ENCODE peak calls at places on chromosomes 12 and 14, in five cellular contexts. One of them, this sample, is unnamed.

GRCh38 chr12:122917508-122918227 is 21.7 kb upstream of the VPS37B start:
- DNase-seq in A549: peak; percentile 60
- DNase-seq in ovary: no peak
- DNase-seq in HepG2: peak; percentile 86
- DNase-seq in brain microvascular endothelial cell: peak; percentile 13
- DNase-seq in this sample: peak; percentile 89

GRCh38 chr12:13128291-13129000 is 25.0 kb upstream of the GSG1 start:
- DNase-seq in A549: no peak
- DNase-seq in ovary: no peak
- DNase-seq in HepG2: no peak
- DNase-seq in brain microvascular endothelial cell: no peak
- DNase-seq in this sample: no peak

GRCh38 chr14:39090548-39091111 is 12.4 kb downstream of the SEC23A start:
- DNase-seq in A549: no peak
- DNase-seq in ovary: no peak
- DNase-seq in HepG2: no peak
- DNase-seq in brain microvascular endothelial cell: no peak
- DNase-seq in this sample: peak; percentile 10

GRCh38 chr12:49627752-49628360 is 4.5 kb downstream of the PRPF40B start:
- DNase-seq in A549: no peak
- DNase-seq in ovary: no peak
- DNase-seq in HepG2: no peak
- DNase-seq in brain microvascular endothelial cell: no peak
- DNase-seq in this sample: no peak

GRCh38 chr12:88756917-88757316 is 176.6 kb upstream of the KITLG start:
- DNase-seq in A549: no peak
- DNase-seq in ovary: no peak
- DNase-seq in HepG2: no peak
- DNase-seq in brain microvascular endothelial cell: no peak
- DNase-seq in this sample: no peak

GRCh38 chr12:92602476-92602875 is 100.3 kb upstream of the PLEKHG7 start:
- DNase-seq in A549: peak; percentile 82
- DNase-seq in ovary: no peak
- DNase-seq in HepG2: no peak
- DNase-seq in brain microvascular endothelial cell: peak; percentile 69
- DNase-seq in this sample: no peak

GRCh38 chr14:93010543-93011541 is 87.9 kb downstream of the CHGA start:
- DNase-seq in A549: no peak
- DNase-seq in ovary: no peak
- DNase-seq in HepG2: peak; percentile 73
- DNase-seq in brain microvascular endothelial cell: no peak
- DNase-seq in this sample: peak; percentile 51

GRCh38 chr14:81990312-81990761 is 456.7 kb upstream of the SEL1L start:
- DNase-seq in A549: peak; percentile 52
- DNase-seq in ovary: peak; percentile 25
- DNase-seq in HepG2: peak; percentile 33
- DNase-seq in brain microvascular endothelial cell: peak; percentile 43
- DNase-seq in this sample: peak; percentile 67

GRCh38 chr12:96387981-96388380 is 12.3 kb downstream of the CDK17 start:
- DNase-seq in A549: no peak
- DNase-seq in ovary: no peak
- DNase-seq in HepG2: no peak
- DNase-seq in brain microvascular endothelial cell: no peak
- DNase-seq in this sample: no peak

GRCh38 chr12:120367252-120367923 is 1.6 kb downstream of the MSI1 start:
- DNase-seq in A549: peak; percentile 52
- DNase-seq in ovary: no peak
- DNase-seq in HepG2: no peak
- DNase-seq in brain microvascular endothelial cell: no peak
- DNase-seq in this sample: peak; percentile 41

GRCh38 chr14:61331992-61332657 is 10.7 kb downstream of the PRKCH start:
- DNase-seq in A549: no peak
- DNase-seq in ovary: no peak
- DNase-seq in HepG2: no peak
- DNase-seq in brain microvascular endothelial cell: no peak
- DNase-seq in this sample: no peak

GRCh38 chr14:58501214-58501816 is 73.8 kb downstream of the KIAA0586 start:
- DNase-seq in A549: peak; percentile 80
- DNase-seq in ovary: no peak
- DNase-seq in HepG2: peak; percentile 54
- DNase-seq in brain microvascular endothelial cell: peak; percentile 67
- DNase-seq in this sample: peak; percentile 52

GRCh38 chr12:6818246-6819006 is 3.2 kb upstream of the GPR162 start:
- DNase-seq in A549: no peak
- DNase-seq in ovary: peak; percentile 63
- DNase-seq in HepG2: no peak
- DNase-seq in brain microvascular endothelial cell: no peak
- DNase-seq in this sample: no peak

GRCh38 chr12:132487311-132487741 is 2.6 kb upstream of the FBRSL1 start:
- DNase-seq in A549: no peak
- DNase-seq in ovary: no peak
- DNase-seq in HepG2: no peak
- DNase-seq in brain microvascular endothelial cell: no peak
- DNase-seq in this sample: no peak

GRCh38 chr12:81500788-81501187 is 258.4 kb downstream of the PPFIA2 start:
- DNase-seq in A549: no peak
- DNase-seq in ovary: no peak
- DNase-seq in HepG2: no peak
- DNase-seq in brain microvascular endothelial cell: no peak
- DNase-seq in this sample: no peak

GRCh38 chr12:54463034-54463433 is 10.4 kb downstream of the GTSF1 start:
- DNase-seq in A549: peak; percentile 24
- DNase-seq in ovary: no peak
- DNase-seq in HepG2: no peak
- DNase-seq in brain microvascular endothelial cell: peak; percentile 38
- DNase-seq in this sample: no peak

GRCh38 chr12:51183816-51184215 is 10.9 kb upstream of the TFCP2 start:
- DNase-seq in A549: no peak
- DNase-seq in ovary: no peak
- DNase-seq in HepG2: no peak
- DNase-seq in brain microvascular endothelial cell: peak; percentile 22
- DNase-seq in this sample: peak; percentile 5

GRCh38 chr14:93271111-93271510 is 61.7 kb downstream of the BTBD7 start:
- DNase-seq in A549: no peak
- DNase-seq in ovary: no peak
- DNase-seq in HepG2: no peak
- DNase-seq in brain microvascular endothelial cell: no peak
- DNase-seq in this sample: no peak

GRCh38 chr14:59107819-59108218 is 80.6 kb upstream of the DAAM1 start:
- DNase-seq in A549: no peak
- DNase-seq in ovary: no peak
- DNase-seq in HepG2: no peak
- DNase-seq in brain microvascular endothelial cell: no peak
- DNase-seq in this sample: peak; percentile 80

GRCh38 chr14:49240383-49240782 is 345.8 kb downstream of the RPS29 start:
- DNase-seq in A549: no peak
- DNase-seq in ovary: no peak
- DNase-seq in HepG2: no peak
- DNase-seq in brain microvascular endothelial cell: no peak
- DNase-seq in this sample: no peak

GRCh38 chr14:34302654-34303053 is 159.4 kb downstream of the SPTSSA start:
- DNase-seq in A549: no peak
- DNase-seq in ovary: no peak
- DNase-seq in HepG2: no peak
- DNase-seq in brain microvascular endothelial cell: no peak
- DNase-seq in this sample: no peak

GRCh38 chr12:41521872-41522379 is 333.8 kb downstream of the PDZRN4 start:
- DNase-seq in A549: peak; percentile 9
- DNase-seq in ovary: no peak
- DNase-seq in HepG2: no peak
- DNase-seq in brain microvascular endothelial cell: peak; percentile 62
- DNase-seq in this sample: peak; percentile 8

GRCh38 chr14:71776463-71777359 is 155.5 kb upstream of the RGS6 start:
- DNase-seq in A549: no peak
- DNase-seq in ovary: no peak
- DNase-seq in HepG2: no peak
- DNase-seq in brain microvascular endothelial cell: no peak
- DNase-seq in this sample: no peak

GRCh38 chr12:122137681-122138080 is 36.3 kb downstream of the IL31 start:
- DNase-seq in A549: no peak
- DNase-seq in ovary: no peak
- DNase-seq in HepG2: no peak
- DNase-seq in brain microvascular endothelial cell: no peak
- DNase-seq in this sample: peak; percentile 52

GRCh38 chr12:48940181-48940580 is 14.9 kb upstream of the FKBP11 start:
- DNase-seq in A549: no peak
- DNase-seq in ovary: no peak
- DNase-seq in HepG2: no peak
- DNase-seq in brain microvascular endothelial cell: no peak
- DNase-seq in this sample: no peak

GRCh38 chr14:26081043-26081442 is 516.8 kb downstream of the NOVA1 start:
- DNase-seq in A549: no peak
- DNase-seq in ovary: no peak
- DNase-seq in HepG2: no peak
- DNase-seq in brain microvascular endothelial cell: no peak
- DNase-seq in this sample: no peak

GRCh38 chr12:25705256-25705655 is 152.2 kb upstream of the LMNTD1 start:
- DNase-seq in A549: no peak
- DNase-seq in ovary: no peak
- DNase-seq in HepG2: no peak
- DNase-seq in brain microvascular endothelial cell: no peak
- DNase-seq in this sample: no peak

GRCh38 chr12:9741726-9742125 is 8.8 kb upstream of the CLECL1 start:
- DNase-seq in A549: no peak
- DNase-seq in ovary: no peak
- DNase-seq in HepG2: no peak
- DNase-seq in brain microvascular endothelial cell: no peak
- DNase-seq in this sample: peak; percentile 65

GRCh38 chr12:3491938-3492867 is 1.2 kb downstream of the PRMT8 start:
- DNase-seq in A549: peak; percentile 38
- DNase-seq in ovary: peak; percentile 76
- DNase-seq in HepG2: peak; percentile 2
- DNase-seq in brain microvascular endothelial cell: peak; percentile 25
- DNase-seq in this sample: no peak

GRCh38 chr12:50933459-50934124 is 18.8 kb upstream of the HIGD1C start:
- DNase-seq in A549: peak; percentile 29
- DNase-seq in ovary: no peak
- DNase-seq in HepG2: peak; percentile 70
- DNase-seq in brain microvascular endothelial cell: no peak
- DNase-seq in this sample: no peak

DNA sequence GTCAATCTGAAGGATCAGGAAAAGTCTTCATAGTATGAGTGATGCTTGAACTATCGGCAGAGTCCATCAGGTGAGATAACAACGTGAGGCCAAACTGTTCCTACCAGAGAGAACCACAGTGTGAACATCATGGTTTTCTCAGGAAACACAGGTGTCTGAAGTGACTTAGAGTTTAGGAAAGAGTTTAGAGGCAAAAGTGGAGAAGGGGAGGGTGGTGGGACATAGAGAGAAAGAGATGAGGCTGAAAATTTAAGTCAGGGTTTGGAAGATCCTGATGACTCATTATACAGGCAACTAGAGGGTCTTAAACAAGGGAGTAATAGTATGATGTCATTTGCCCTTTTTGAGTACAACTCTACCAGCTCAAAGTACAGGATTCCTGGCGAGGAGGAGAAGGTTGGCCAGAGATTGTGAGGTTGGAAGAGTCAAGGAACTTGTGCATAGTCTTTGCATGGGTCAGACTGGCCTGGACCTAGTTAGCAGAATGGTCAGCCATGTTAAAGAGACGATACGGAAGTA is 16.0 kb downstream of the CPNE8 start:
- DNase-seq in A549: no peak
- DNase-seq in ovary: no peak
- DNase-seq in HepG2: no peak
- DNase-seq in brain microvascular endothelial cell: no peak
- DNase-seq in this sample: no peak
- H3K27ac ChIP-seq in A549: peak overlapping the region; percentile 28
- H3K27ac ChIP-seq in ovary: no peak overlapping the region
- H3K27ac ChIP-seq in HepG2: no peak overlapping the region
- H3K27ac ChIP-seq in brain microvascular endothelial cell: no peak overlapping the region
- H3K27ac ChIP-seq in this sample: no peak overlapping the region

GRCh38 chr12:38490941-38491340 is 174.4 kb downstream of the ALG10B start:
- DNase-seq in A549: no peak
- DNase-seq in ovary: no peak
- DNase-seq in HepG2: no peak
- DNase-seq in brain microvascular endothelial cell: no peak
- DNase-seq in this sample: no peak
- H3K27ac ChIP-seq in A549: no peak overlapping the region
- H3K27ac ChIP-seq in ovary: no peak overlapping the region
- H3K27ac ChIP-seq in HepG2: no peak overlapping the region
- H3K27ac ChIP-seq in brain microvascular endothelial cell: no peak overlapping the region
- H3K27ac ChIP-seq in this sample: no peak overlapping the region

DNA sequence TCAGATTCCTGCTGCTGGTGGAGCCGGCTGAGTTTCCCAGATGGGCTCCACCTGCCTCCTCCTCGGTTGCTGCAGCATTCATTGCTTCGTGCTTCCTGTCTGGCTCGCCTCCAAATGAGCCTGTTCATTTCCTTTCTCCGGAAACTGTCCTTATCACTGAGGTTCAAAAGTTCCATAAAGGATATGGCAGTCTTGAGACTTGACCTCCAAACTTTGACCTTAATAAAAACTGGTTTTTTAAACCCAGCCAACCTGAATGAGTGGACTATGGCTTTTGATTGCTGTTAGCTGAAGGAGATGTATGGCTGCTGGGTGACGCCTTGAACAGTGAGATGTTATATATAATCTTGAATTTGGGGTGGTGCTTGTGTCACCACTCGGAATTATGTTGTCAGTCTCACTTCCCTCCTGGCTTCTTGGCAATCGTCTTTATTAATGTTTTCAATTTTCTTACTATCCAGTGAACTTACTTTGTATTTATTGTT is 62.7 kb downstream of the RASSF3 start:
- DNase-seq in A549: peak; percentile 62
- DNase-seq in ovary: peak; percentile 67
- DNase-seq in HepG2: peak; percentile 76
- DNase-seq in brain microvascular endothelial cell: no peak
- DNase-seq in this sample: peak; percentile 98
- H3K27ac ChIP-seq in A549: peak overlapping the region; percentile 79
- H3K27ac ChIP-seq in ovary: peak overlapping the region; percentile 49
- H3K27ac ChIP-seq in HepG2: peak overlapping the region; percentile 47
- H3K27ac ChIP-seq in brain microvascular endothelial cell: no peak overlapping the region
- H3K27ac ChIP-seq in this sample: peak overlapping the region; percentile 64

GRCh38 chr12:91139264-91139663 is 28.0 kb upstream of the LUM start:
- DNase-seq in A549: no peak
- DNase-seq in ovary: no peak
- DNase-seq in HepG2: no peak
- DNase-seq in brain microvascular endothelial cell: no peak
- DNase-seq in this sample: no peak

GRCh38 chr12:91129662-91130362 is 18.5 kb upstream of the LUM start:
- DNase-seq in A549: no peak
- DNase-seq in ovary: no peak
- DNase-seq in HepG2: no peak
- DNase-seq in brain microvascular endothelial cell: no peak
- DNase-seq in this sample: no peak

GRCh38 chr12:91138337-91138905 is 27.1 kb upstream of the LUM start:
- DNase-seq in A549: no peak
- DNase-seq in ovary: peak; percentile 19
- DNase-seq in HepG2: no peak
- DNase-seq in brain microvascular endothelial cell: no peak
- DNase-seq in this sample: peak; percentile 75

DNA sequence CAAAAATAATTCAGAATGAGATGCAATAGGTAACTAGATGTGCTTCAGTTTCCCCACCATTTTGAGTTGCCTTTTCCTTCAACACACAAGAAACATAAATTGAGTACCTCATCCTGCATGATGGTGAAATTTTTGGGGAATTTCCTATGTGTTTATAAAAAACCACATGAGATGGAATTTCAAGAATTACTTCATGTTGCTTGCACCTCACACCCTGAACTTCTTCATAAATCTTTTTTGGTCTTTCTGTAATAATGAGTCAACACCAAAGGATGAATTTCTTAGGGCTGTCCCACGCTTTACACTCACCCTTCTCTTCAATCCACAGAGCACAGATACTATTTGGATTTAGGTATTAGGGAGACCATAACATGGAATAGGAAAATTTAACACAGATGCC is 22.6 kb upstream of the LUM start:
- DNase-seq in A549: no peak
- DNase-seq in ovary: no peak
- DNase-seq in HepG2: no peak
- DNase-seq in brain microvascular endothelial cell: peak; percentile 29
- DNase-seq in this sample: no peak
- H3K27ac ChIP-seq in A549: no peak overlapping the region
- H3K27ac ChIP-seq in ovary: no peak overlapping the region
- H3K27ac ChIP-seq in HepG2: no peak overlapping the region
- H3K27ac ChIP-seq in brain microvascular endothelial cell: peak overlapping the region; percentile 16
- H3K27ac ChIP-seq in this sample: no peak overlapping the region

This sample was measured in small intestine.